ENCODE peak calls at places on chromosomes 2 and 18, in four cellular contexts. N is cardiac fibroblast, Z is kidney tubule cell, C is NCI-H524 treated with DMSO at 0.1 percent for 48 hours. T is an unnamed sample.

GRCh38 chr2:32166115-32166549 is 468 bp downstream of the SLC30A6 start:
- DNase-seq in N (no peak), C (no peak), Z (no peak), T (no peak)

GRCh38 chr2:153917570-153917969 is 45.8 kb downstream of the GALNT13 start:
- DNase-seq in Z (no peak), N (no peak), C (no peak), T (no peak)

GRCh38 chr2:229422005-229422404 is 150.9 kb upstream of the PID1 start:
- DNase-seq in C (no peak), N (no peak), Z (no peak), T (no peak)

GRCh38 chr2:172102858-172103359 is at the start of gene DLX2:
- DNase-seq in Z (peak; percentile 88), N (peak; percentile 89), C (peak; percentile 68), T (peak; percentile 98)

GRCh38 chr18:63951302-63951705 is 2.2 kb downstream of the HMSD start:
- DNase-seq in Z (peak; percentile 14), N (peak; percentile 47), C (no peak), T (peak; percentile 66)

GRCh38 chr18:35267809-35268208 is 22.2 kb downstream of the ZSCAN30 start:
- DNase-seq in C (no peak), N (no peak), Z (no peak), T (no peak)

GRCh38 chr2:119407430-119408220 is 24.0 kb upstream of the TMEM37 start:
- DNase-seq in C (no peak), Z (peak; percentile 65), N (peak; percentile 74), T (peak; percentile 87)

GRCh38 chr2:70675862-70676261 is 92.1 kb downstream of the ADD2 start:
- DNase-seq in N (no peak), Z (no peak), C (no peak), T (no peak)